ENCODE peak calls at places on chromosomes 7 and 10, in eight cellular contexts. O is esophagus squamous epithelium; T is SW480; R is T-helper 17 cell; K is naive thymus-derived CD8-positive, alpha-beta T cell; Q is RCC 7860; A is aorta; P is activated CD4-positive, alpha-beta T cell treated with anti-CD3 and anti-CD28 coated beads, Interleukin-2, amount 50 U/mL, for 1 hour. F is an unnamed sample.

GRCh38 chr7:134706468-134706867 is 59.8 kb downstream of the BPGM start:
- DNase-seq in Q (no peak), P (no peak), K (no peak), A (no peak), R (no peak), T (no peak), O (no peak), F (no peak)

GRCh38 chr10:128626397-128627060 is 500.3 kb upstream of the MKI67 start:
- DNase-seq in K (no peak), T (peak; percentile 71), P (no peak), A (no peak), O (no peak), Q (no peak), R (no peak), F (no peak)

GRCh38 chr10:34907743-34908425 is 92.8 kb upstream of the PARD3 start:
- DNase-seq in T (no peak), O (no peak), Q (no peak), A (no peak), P (no peak), R (no peak), K (no peak), F (no peak)

GRCh38 chr10:70578371-70578947 is 24.1 kb downstream of the PRF1 start:
- DNase-seq in O (no peak), T (peak; percentile 99), P (peak; percentile 35), A (peak; percentile 20), R (no peak), Q (peak; percentile 88), K (peak; percentile 92), F (no peak)

GRCh38 chr7:90216080-90216674 is 4.6 kb downstream of the STEAP2 start:
- DNase-seq in K (no peak), Q (no peak), R (no peak), P (no peak), T (no peak), O (no peak), A (no peak), F (no peak)

GRCh38 chr7:27751888-27752660 is 12.1 kb downstream of the TAX1BP1 start:
- DNase-seq in R (no peak), K (no peak), A (no peak), P (no peak), Q (no peak), O (no peak), T (no peak), F (no peak)

GRCh38 chr10:75229961-75230360 is 5.8 kb downstream of the COMTD1 start:
- DNase-seq in R (no peak), T (no peak), A (no peak), Q (no peak), O (no peak), P (no peak), K (no peak), F (no peak)

GRCh38 chr7:74008687-74009086 is 19.3 kb upstream of the ELN start:
- DNase-seq in A (no peak), R (no peak), O (no peak), P (no peak), Q (no peak), T (no peak), K (no peak), F (no peak)

GRCh38 chr10:7035111-7035761 is 375.6 kb downstream of the SFMBT2 start:
- DNase-seq in Q (no peak), O (no peak), K (no peak), T (no peak), P (no peak), A (no peak), R (no peak), F (no peak)

GRCh38 chr7:73424486-73424885 is 9.1 kb upstream of the FZD9 start:
- DNase-seq in R (no peak), A (no peak), T (no peak), K (no peak), P (no peak), Q (no peak), O (no peak), F (no peak)

GRCh38 chr10:120597902-120598301 is 140.9 kb downstream of the PLPP4 start:
- DNase-seq in T (no peak), P (no peak), O (no peak), K (no peak), R (no peak), A (no peak), Q (no peak), F (no peak)

GRCh38 chr10:133241501-133242205 is 4.0 kb downstream of the VENTX start:
- DNase-seq in K (peak; percentile 26), O (no peak), T (no peak), Q (no peak), R (no peak), A (no peak), P (no peak), F (no peak)

GRCh38 chr7:112137141-112138101 is 68.8 kb downstream of the DOCK4 start:
- DNase-seq in O (no peak), P (no peak), A (no peak), K (no peak), T (no peak), R (no peak), Q (no peak), F (no peak)

GRCh38 chr7:28410628-28411578 is 1.4 kb upstream of the CREB5 start:
- DNase-seq in P (no peak), T (peak; percentile 15), R (no peak), Q (peak; percentile 58), O (no peak), K (peak; percentile 15), A (peak; percentile 85), F (peak; percentile 74)

GRCh38 chr7:108570146-108570755 is 577 bp downstream of the DNAJB9 start:
- DNase-seq in O (no peak), K (peak; percentile 56), A (no peak), Q (peak; percentile 38), R (peak; percentile 22), P (peak; percentile 24), T (peak; percentile 76), F (peak; percentile 36)

GRCh38 chr7:66050990-66051424 is 24.6 kb upstream of the ASL start:
- DNase-seq in P (no peak), R (no peak), O (no peak), Q (peak; percentile 87), K (no peak), A (no peak), T (no peak), F (no peak)

GRCh38 chr10:32995751-32996150 is 37.7 kb upstream of the ITGB1 start:
- DNase-seq in O (no peak), A (no peak), Q (no peak), T (no peak), P (no peak), K (no peak), R (no peak), F (no peak)

GRCh38 chr10:58579011-58579655 is 66.5 kb downstream of the BICC1 start:
- DNase-seq in P (no peak), O (no peak), Q (no peak), T (no peak), K (no peak), A (no peak), R (no peak), F (no peak)

GRCh38 chr10:62024026-62024701 is 122.7 kb downstream of the ARID5B start:
- DNase-seq in O (no peak), T (no peak), Q (no peak), A (no peak), R (no peak), K (no peak), P (no peak), F (no peak)

GRCh38 chr10:103835121-103836045 is 20.0 kb downstream of the SH3PXD2A start:
- DNase-seq in Q (no peak), O (no peak), T (no peak), A (peak; percentile 89), P (no peak), R (no peak), K (no peak), F (no peak)

GRCh38 chr10:91759581-91759986 is 38.6 kb upstream of the TNKS2 start:
- DNase-seq in A (no peak), T (peak; percentile 61), O (no peak), P (no peak), Q (no peak), K (no peak), R (no peak), F (no peak)

GRCh38 chr7:128957613-128958012 is 19.9 kb downstream of the IRF5 start:
- DNase-seq in K (no peak), A (no peak), Q (no peak), R (no peak), O (no peak), P (no peak), T (no peak), F (no peak)

GRCh38 chr7:131633342-131633843 is 77.0 kb upstream of the PODXL start:
- DNase-seq in O (no peak), A (no peak), K (no peak), T (no peak), R (no peak), Q (peak; percentile 97), P (no peak), F (no peak)

GRCh38 chr10:48608279-48608681 is 3.4 kb upstream of the ARHGAP22 start:
- DNase-seq in Q (no peak), P (no peak), T (peak; percentile 36), R (no peak), K (peak; percentile 17), O (no peak), A (no peak), F (peak; percentile 74)

GRCh38 chr10:131658476-131659110 is 242.2 kb upstream of the PPP2R2D start:
- DNase-seq in Q (no peak), T (no peak), A (peak; percentile 52), R (no peak), O (no peak), P (no peak), K (no peak), F (no peak)

GRCh38 chr7:33108931-33109757 is at the start of gene RP9:
- DNase-seq in Q (peak; percentile 44), T (peak; percentile 94), A (peak; percentile 88), P (peak; percentile 75), K (peak; percentile 82), R (peak; percentile 73), O (no peak), F (peak; percentile 83)

GRCh38 chr10:73060738-73061635 is 35.7 kb downstream of the P4HA1 start:
- DNase-seq in R (no peak), K (peak; percentile 19), A (no peak), T (peak; percentile 59), O (no peak), Q (peak; percentile 28), P (no peak), F (peak; percentile 46)

GRCh38 chr10:103350522-103351260 is at the start of gene PCGF6:
- DNase-seq in R (peak; percentile 49), A (peak; percentile 95), Q (peak; percentile 73), P (peak; percentile 57), T (peak; percentile 73), O (no peak), K (peak; percentile 71), F (peak; percentile 98)

F was measured in HEK293T.